ENCODE peak calls at places on chromosomes 3 and 15, in six cellular contexts. O, M, I, P, H and A are unnamed samples.

GRCh38 chr3:19757773-19758172 is 176.2 kb downstream of the EFHB start:
- DNase-seq in O (no peak), M (no peak), I (no peak), P (no peak), H (no peak), A (no peak)

GRCh38 chr15:46933332-46933731 is 784.0 kb upstream of the SEMA6D start:
- DNase-seq in O (no peak), M (no peak), I (no peak), P (no peak), H (no peak), A (no peak)

GRCh38 chr15:72375846-72376581 is at the start of gene HEXA:
- DNase-seq in O (peak), M (peak), I (peak), P (peak), H (peak), A (peak)

GRCh38 chr3:194806991-194807685 is 121.5 kb downstream of the FAM43A start:
- DNase-seq in O (no peak), M (peak), I (no peak), P (no peak), H (no peak), A (no peak)

GRCh38 chr15:74543583-74543982 is 2.6 kb downstream of the ARID3B start:
- DNase-seq in O (no peak), M (no peak), I (no peak), P (no peak), H (no peak), A (no peak)

GRCh38 chr15:101128696-101129095 is 123.2 kb downstream of the CHSY1 start:
- DNase-seq in O (no peak), M (no peak), I (no peak), P (no peak), H (no peak), A (no peak)

GRCh38 chr3:25885544-25885943 is 95.7 kb downstream of the OXSM start:
- DNase-seq in O (peak), M (peak), I (no peak), P (no peak), H (no peak), A (no peak)

GRCh38 chr3:150300376-150300775 is 107.7 kb upstream of the TSC22D2 start:
- DNase-seq in O (no peak), M (peak), I (no peak), P (no peak), H (no peak), A (no peak)

GRCh38 chr3:7285502-7285901 is 424.6 kb downstream of the GRM7 start:
- DNase-seq in O (no peak), M (no peak), I (no peak), P (no peak), H (no peak), A (no peak)

GRCh38 chr15:29040367-29040745 is 154.6 kb downstream of the APBA2 start:
- DNase-seq in O (no peak), M (peak), I (no peak), P (no peak), H (no peak), A (no peak)

GRCh38 chr3:49556500-49557275 is 2.4 kb downstream of the BSN start:
- DNase-seq in O (no peak), M (no peak), I (no peak), P (no peak), H (no peak), A (no peak)

GRCh38 chr15:39976291-39977274 is 42.7 kb downstream of the EIF2AK4 start:
- DNase-seq in O (no peak), M (peak), I (peak), P (peak), H (peak), A (peak)

GRCh38 chr3:29759021-29759359 is 478.1 kb downstream of the RBMS3 start:
- DNase-seq in O (no peak), M (peak), I (no peak), P (no peak), H (no peak), A (no peak)

GRCh38 chr3:156847746-156848339 is 21.7 kb downstream of the LEKR1 start:
- DNase-seq in O (no peak), M (no peak), I (no peak), P (no peak), H (no peak), A (no peak)

GRCh38 chr3:179292440-179292839 is 30.4 kb upstream of the ZNF639 start:
- DNase-seq in O (no peak), M (no peak), I (no peak), P (no peak), H (no peak), A (no peak)

GRCh38 chr3:118495243-118495642 is 539.4 kb downstream of the IGSF11 start:
- DNase-seq in O (no peak), M (no peak), I (no peak), P (no peak), H (no peak), A (no peak)

GRCh38 chr3:62632510-62633294 is 242.5 kb downstream of the CADPS start:
- DNase-seq in O (no peak), M (no peak), I (no peak), P (no peak), H (no peak), A (no peak)

GRCh38 chr15:95872366-95872771 is 458.1 kb upstream of the NR2F2 start:
- DNase-seq in O (peak), M (peak), I (no peak), P (no peak), H (no peak), A (no peak)

DNA sequence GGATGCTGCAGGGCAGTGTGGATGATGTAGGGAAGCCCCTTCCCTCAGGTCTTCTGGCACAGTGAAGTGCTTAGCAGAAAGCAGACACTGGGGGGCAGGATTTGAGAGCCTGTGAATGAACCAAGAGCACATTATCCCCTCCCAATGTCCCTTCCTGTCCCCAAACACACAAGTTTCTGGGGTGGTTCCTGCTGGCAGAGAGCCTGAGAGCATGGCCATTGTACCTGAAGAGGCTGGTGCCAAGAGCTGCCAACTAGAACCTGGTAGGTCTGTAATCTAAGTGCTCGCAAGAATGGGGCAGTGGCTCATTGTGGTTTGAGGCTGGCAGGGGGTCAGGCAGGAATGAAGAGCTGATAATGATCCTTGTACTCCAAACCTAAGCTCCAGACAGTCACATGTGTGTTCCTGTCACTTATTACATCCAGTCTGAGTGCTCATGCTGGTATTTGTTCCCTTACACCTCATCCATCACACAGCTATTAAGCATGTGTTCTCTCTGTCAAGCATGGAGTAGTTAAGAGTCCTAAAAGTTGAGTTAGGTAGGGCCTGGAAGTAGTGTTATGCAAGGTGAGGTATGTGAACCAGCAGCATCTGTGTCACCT is 6.7 kb upstream of the CCR1 start:
- DNase-seq in O (peak), M (no peak), I (no peak), P (no peak), H (peak), A (no peak)
- TF ChIP-seq CTCF in O (peak), M (peak), I (peak), P (peak), H (peak), A (no peak)

GRCh38 chr3:143648708-143649107 is 199.6 kb downstream of the SLC9A9 start:
- DNase-seq in O (no peak), M (no peak), I (no peak), P (no peak), H (peak), A (no peak)
- TF ChIP-seq CTCF in O (peak), M (peak), I (peak), P (peak), H (peak), A (no peak)

DNA sequence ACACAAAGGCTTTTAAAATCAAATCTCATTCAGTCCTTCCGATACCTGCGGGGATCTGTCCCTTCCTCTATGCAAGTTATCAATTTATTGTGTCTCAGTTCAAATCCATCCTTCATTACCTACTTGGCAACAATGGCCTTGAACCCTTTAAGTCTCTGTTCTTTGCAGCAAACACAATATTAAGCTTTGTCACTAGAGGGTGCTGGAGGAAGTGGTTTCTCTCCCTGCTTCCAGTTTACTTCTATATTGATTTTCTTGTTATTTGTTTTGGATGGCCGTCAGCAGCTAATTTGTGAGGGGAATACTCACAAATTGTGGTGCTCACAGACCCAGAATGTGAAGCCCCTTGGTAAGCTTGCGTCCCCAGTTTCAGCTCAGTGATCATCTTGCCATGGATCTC is 278.3 kb downstream of the FGF12 start:
- DNase-seq in O (no peak), M (no peak), I (no peak), P (no peak), H (no peak), A (no peak)
- TF ChIP-seq CTCF in O (peak), M (peak), I (peak), P (peak), H (peak), A (no peak)

DNA sequence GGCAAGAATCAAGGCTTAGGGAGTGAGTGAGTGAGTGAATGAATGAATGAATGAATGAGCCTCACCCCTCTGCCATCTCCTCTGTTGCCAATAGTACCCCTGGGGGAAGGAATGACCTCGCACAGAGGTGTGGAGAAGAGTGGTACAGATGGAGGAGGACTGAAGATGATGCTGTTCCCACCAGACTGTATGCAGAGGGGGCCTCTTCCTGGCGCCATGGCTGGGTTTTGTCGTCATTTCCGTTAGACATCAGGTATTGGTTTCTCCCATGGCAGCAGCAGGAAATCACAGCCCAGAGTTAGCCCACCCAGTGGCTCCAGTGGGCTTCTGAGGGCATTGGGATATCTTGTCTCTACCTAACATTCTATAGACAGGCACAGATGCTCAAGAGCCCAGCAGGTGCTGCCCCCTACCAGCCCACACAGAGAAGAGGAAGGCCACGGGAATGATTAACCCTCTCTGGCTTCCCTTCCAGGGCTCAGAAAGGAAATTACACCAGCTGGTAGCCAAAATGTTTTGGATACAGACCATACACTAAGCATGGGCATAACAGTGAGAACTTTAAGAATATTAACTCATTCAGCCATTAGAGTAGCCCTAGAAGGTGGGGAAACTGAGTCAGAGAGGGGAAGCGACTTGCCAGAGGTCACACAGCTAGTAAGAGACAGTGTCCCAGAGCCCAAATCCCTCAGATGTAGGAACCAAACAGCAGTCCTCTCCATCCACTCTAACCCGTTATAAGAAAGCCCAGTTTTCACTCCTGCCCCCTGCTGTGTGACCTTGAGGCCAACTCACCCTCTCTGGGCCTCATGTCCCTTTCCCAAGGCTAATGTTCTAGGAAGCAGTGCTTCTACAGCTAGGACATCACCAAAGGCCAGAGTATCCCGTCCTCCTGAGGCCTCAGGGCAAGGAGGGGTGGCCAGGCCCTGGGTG is 109.6 kb upstream of the SLC6A11 start:
- DNase-seq in O (no peak), M (no peak), I (no peak), P (no peak), H (peak), A (no peak)
- TF ChIP-seq CTCF in O (no peak), M (peak), I (peak), P (no peak), H (peak), A (no peak)

DNA sequence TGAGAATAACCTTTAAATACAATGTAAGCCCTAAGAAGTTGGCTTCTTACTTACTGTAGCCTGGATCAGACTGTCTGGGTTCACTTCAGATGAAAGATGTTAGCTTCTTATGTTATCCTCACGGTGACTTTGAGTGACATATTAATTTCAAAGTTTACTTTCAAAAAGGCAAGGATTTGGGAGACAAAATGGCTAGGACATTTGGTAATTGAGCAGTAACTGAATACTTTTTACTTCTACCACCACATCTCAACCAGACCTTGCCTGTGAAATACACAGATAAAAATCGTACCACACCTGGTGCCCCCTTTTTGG is 36.0 kb upstream of the BNIP2 start:
- DNase-seq in O (no peak), M (no peak), I (no peak), P (no peak), H (no peak), A (no peak)
- TF ChIP-seq CTCF in O (no peak), M (no peak), I (no peak), P (no peak), H (no peak), A (no peak)